ENCODE peak calls at places on chromosomes 1 and 21, in five cellular contexts. F, Q, D, L and P are unnamed samples.

GRCh38 chr1:168032048-168032447 is 95.2 kb upstream of the MPC2 start:
- DNase-seq in F (no peak), L (no peak), D (no peak), Q (no peak), P (no peak)

GRCh38 chr1:86650065-86650464 is 54.3 kb upstream of the SH3GLB1 start:
- DNase-seq in D (no peak), F (no peak), L (no peak), Q (no peak), P (no peak)

GRCh38 chr1:169517544-169518186 is 31.9 kb upstream of the SLC19A2 start:
- DNase-seq in Q (no peak), F (no peak), D (no peak), L (no peak), P (no peak)

GRCh38 chr1:243493156-243494129 is 237.6 kb downstream of the SDCCAG8 start:
- DNase-seq in D (no peak), F (no peak), Q (peak; percentile 61), L (no peak), P (no peak)

GRCh38 chr1:191343816-191344215 is 814.4 kb upstream of the RGS18 start:
- DNase-seq in D (no peak), Q (no peak), F (no peak), L (no peak), P (no peak)

GRCh38 chr1:1163538-1164070 is 10.1 kb upstream of the TTLL10 start:
- DNase-seq in Q (no peak), D (no peak), L (no peak), F (no peak), P (no peak)

GRCh38 chr1:244735854-244736561 is 83.1 kb downstream of the DESI2 start:
- DNase-seq in Q (no peak), L (no peak), F (no peak), D (no peak), P (no peak)

GRCh38 chr1:32636793-32637561 is 13.4 kb downstream of the ZBTB8OS start:
- DNase-seq in F (no peak), Q (no peak), L (no peak), D (no peak), P (no peak)

GRCh38 chr1:166489670-166490436 is 323.1 kb upstream of the FAM78B start:
- DNase-seq in Q (no peak), F (peak; percentile 6), L (no peak), D (no peak), P (peak; percentile 54)

GRCh38 chr1:150009604-150010387 is 730 bp downstream of the OTUD7B start:
- DNase-seq in L (peak; percentile 74), D (peak; percentile 21), Q (peak; percentile 38), F (no peak), P (peak; percentile 74)

GRCh38 chr1:175784826-175785225 is 41.4 kb upstream of the TNR start:
- DNase-seq in L (no peak), Q (no peak), D (no peak), F (no peak), P (no peak)

GRCh38 chr1:190183588-190183987 is 294.1 kb downstream of the BRINP3 start:
- DNase-seq in L (no peak), D (no peak), Q (no peak), F (no peak), P (no peak)

GRCh38 chr1:116474921-116475849 is 95.6 kb downstream of the CD58 start:
- DNase-seq in Q (no peak), L (no peak), F (no peak), D (peak; percentile 53), P (no peak)

GRCh38 chr1:154845174-154845573 is 24.9 kb downstream of the KCNN3 start:
- DNase-seq in F (no peak), L (no peak), Q (no peak), D (peak; percentile 52), P (no peak)

GRCh38 chr1:228190778-228191177 is 17.1 kb upstream of the OBSCN start:
- DNase-seq in L (no peak), D (no peak), F (no peak), Q (no peak), P (no peak)

GRCh38 chr1:223034270-223034798 is 108.7 kb downstream of the TLR5 start:
- DNase-seq in D (no peak), F (no peak), L (no peak), Q (no peak), P (no peak)

GRCh38 chr1:194268839-194269238 is 1082.4 kb upstream of the B3GALT2 start:
- DNase-seq in Q (no peak), F (no peak), L (no peak), D (no peak), P (no peak)

GRCh38 chr1:164695956-164696665 is 137.1 kb downstream of the PBX1 start:
- DNase-seq in L (no peak), F (no peak), D (no peak), Q (no peak), P (no peak)

GRCh38 chr1:101993703-101994102 is 3.0 kb downstream of the OLFM3 start:
- DNase-seq in D (no peak), F (no peak), Q (no peak), L (no peak), P (no peak)

GRCh38 chr1:160855181-160855981 is 7.3 kb downstream of the CD244 start:
- DNase-seq in L (no peak), F (no peak), Q (no peak), D (no peak), P (no peak)

GRCh38 chr1:47189844-47190562 is at the start of gene PDZK1IP1:
- DNase-seq in L (peak; percentile 97), Q (no peak), F (no peak), D (peak; percentile 81), P (peak; percentile 95)

GRCh38 chr1:200473698-200474371 is 64.0 kb upstream of the ZNF281 start:
- DNase-seq in D (no peak), L (no peak), Q (peak; percentile 82), F (no peak), P (no peak)

GRCh38 chr21:42746593-42747266 is 93.3 kb downstream of the PDE9A start:
- DNase-seq in D (peak; percentile 46), F (no peak), Q (no peak), L (peak; percentile 69), P (peak; percentile 43)

GRCh38 chr1:19765623-19766022 is 34.1 kb downstream of the TMCO4 start:
- DNase-seq in D (no peak), Q (no peak), F (no peak), L (no peak), P (no peak)

GRCh38 chr1:192277635-192278034 is 39.2 kb upstream of the RGS21 start:
- DNase-seq in L (no peak), D (no peak), Q (no peak), F (no peak), P (no peak)

GRCh38 chr1:21174230-21174629 is 2.5 kb downstream of the EIF4G3 start:
- DNase-seq in D (no peak), Q (no peak), F (no peak), L (no peak), P (no peak)

GRCh38 chr1:41673806-41674205 is 189.3 kb upstream of the EDN2 start:
- DNase-seq in Q (no peak), F (no peak), L (no peak), D (no peak), P (no peak)

GRCh38 chr1:44405041-44405803 is at the start of gene RNF220:
- DNase-seq in Q (peak; percentile 74), D (peak; percentile 53), F (no peak), L (peak; percentile 70), P (peak; percentile 37)

GRCh38 chr1:46667782-46668760 is at the start of gene ATPAF1:
- DNase-seq in F (no peak), L (peak; percentile 90), Q (peak; percentile 91), D (peak; percentile 76), P (peak; percentile 76)

GRCh38 chr21:31252611-31253010 is 91.5 kb downstream of the TIAM1 start:
- DNase-seq in D (no peak), Q (peak; percentile 49), L (no peak), F (no peak), P (no peak)

GRCh38 chr1:241411056-241411775 is 54.2 kb upstream of the RGS7 start:
- DNase-seq in Q (no peak), D (no peak), L (no peak), F (no peak), P (no peak)

GRCh38 chr1:190752131-190752530 is 274.5 kb upstream of the BRINP3 start:
- DNase-seq in L (no peak), D (no peak), Q (no peak), F (no peak), P (no peak)

GRCh38 chr1:121443131-121443530 is 258.4 kb downstream of the SRGAP2C start:
- DNase-seq in L (no peak), Q (no peak), D (no peak), F (no peak), P (no peak)

GRCh38 chr1:177848577-177848976 is 121.3 kb downstream of the SEC16B start:
- DNase-seq in L (no peak), F (no peak), Q (no peak), D (no peak), P (no peak)

GRCh38 chr1:29501227-29501976 is 265.1 kb downstream of the PTPRU start:
- DNase-seq in D (no peak), L (no peak), F (no peak), Q (no peak), P (no peak)

GRCh38 chr1:234555390-234556112 is 54.4 kb downstream of the IRF2BP2 start:
- DNase-seq in L (no peak), Q (no peak), D (no peak), F (no peak), P (no peak)

GRCh38 chr1:234554157-234554477 is 55.9 kb downstream of the IRF2BP2 start:
- DNase-seq in D (no peak), Q (no peak), L (no peak), F (no peak), P (no peak)

GRCh38 chr1:234554478-234555311 is 55.3 kb downstream of the IRF2BP2 start:
- DNase-seq in D (no peak), F (no peak), Q (peak; percentile 57), L (no peak), P (no peak)

GRCh38 chr1:234551032-234551378 is 59.0 kb downstream of the IRF2BP2 start:
- DNase-seq in F (no peak), L (no peak), Q (no peak), D (no peak), P (no peak)

GRCh38 chr1:234553241-234554156 is 56.5 kb downstream of the IRF2BP2 start:
- DNase-seq in L (no peak), Q (peak; percentile 82), F (no peak), D (no peak), P (peak; percentile 50)
- H3K27ac ChIP-seq in L (no peak overlapping the region), Q (peak overlapping the region; percentile 82), F (peak overlapping the region; percentile 63), D (peak overlapping the region; percentile 73), P (peak overlapping the region; percentile 70)

GRCh38 chr21:35231115-35231514 is 182.0 kb upstream of the RUNX1 start:
- DNase-seq in L (no peak), Q (no peak), F (no peak), D (no peak), P (no peak)
- H3K4me1 ChIP-seq in L (no peaks in the 10 kb centered on the region), Q (peaks cover 7% of the 10 kb centered on the region), F (peaks cover 14% of the 10 kb centered on the region), D (peaks cover 15% of the 10 kb centered on the region), P (peaks cover 12% of the 10 kb centered on the region)

GRCh38 chr1:179996099-179996498 is 41.5 kb downstream of the CEP350 start:
- DNase-seq in D (no peak), L (no peak), F (no peak), Q (no peak), P (no peak)

GRCh38 chr1:179990847-179991246 is 36.2 kb downstream of the CEP350 start:
- DNase-seq in D (no peak), L (no peak), F (no peak), Q (no peak), P (no peak)

GRCh38 chr1:180000575-180000974 is 46.0 kb downstream of the CEP350 start:
- DNase-seq in L (no peak), F (no peak), D (no peak), Q (no peak), P (no peak)

GRCh38 chr1:179995576-179995975 is 41.0 kb downstream of the CEP350 start:
- DNase-seq in L (no peak), F (no peak), D (no peak), Q (no peak), P (no peak)
- H3K27ac ChIP-seq in L (no peak overlapping the region), F (no peak overlapping the region), D (no peak overlapping the region), Q (no peak overlapping the region), P (no peak overlapping the region)

GRCh38 chr1:27594542-27595510 is 9.1 kb downstream of the AHDC1 start:
- DNase-seq in L (no peak), Q (no peak), F (no peak), D (no peak), P (no peak)
- H3K4me1 ChIP-seq in L (peaks cover 13% of the 10 kb centered on the region), Q (peaks cover 82% of the 10 kb centered on the region), F (peaks cover 100% of the 10 kb centered on the region), D (peaks cover 100% of the 10 kb centered on the region), P (peaks cover 98% of the 10 kb centered on the region)